ENCODE peak calls at places on chromosomes 4 and X, in five cellular contexts. W is Peyer's patch, O is GM23248, A is adrenal gland, X is right cardiac atrium. H is an unnamed sample. For H3K4me1, the result is how much of the 10 kb centered on the place peaks cover.

GRCh38 chrX:117538441-117539418 is 577.9 kb downstream of the KLHL13 start:
- DNase-seq in W (no peak), O (no peak), A (no peak), X (no peak), H (no peak)

GRCh38 chrX:42714981-42715688 is 62.8 kb downstream of the PPP1R2C start:
- DNase-seq in W (peak), O (no peak), A (peak), X (peak), H (peak)

GRCh38 chr4:5572751-5573150 is 135.6 kb downstream of the EVC2 start:
- DNase-seq in W (no peak), O (no peak), A (no peak), X (no peak), H (no peak)

GRCh38 chr4:89055157-89056080 is 1.6 kb downstream of the FAM13A start:
- DNase-seq in W (no peak), O (peak), A (no peak), X (no peak), H (no peak)

GRCh38 chr4:101621120-101621519 is 169.4 kb upstream of the BANK1 start:
- DNase-seq in W (no peak), O (peak), A (no peak), X (no peak), H (no peak)

GRCh38 chr4:3168029-3168428 is 80.9 kb upstream of the MSANTD1 start:
- DNase-seq in W (no peak), O (peak), A (no peak), X (no peak), H (no peak)

GRCh38 chrX:30887721-30888120 is 1.3 kb downstream of the TAB3 start:
- DNase-seq in W (no peak), O (no peak), A (no peak), X (no peak), H (no peak)

GRCh38 chrX:130253916-130254315 is 14.8 kb downstream of the ZNF280C start:
- DNase-seq in W (no peak), O (no peak), A (no peak), X (no peak), H (no peak)

GRCh38 chr4:80071643-80072606 is 1.1 kb downstream of the ANTXR2 start:
- DNase-seq in W (peak), O (peak), A (peak), X (peak), H (peak)

GRCh38 chrX:129769467-129770154 is 10.1 kb upstream of the SASH3 start:
- DNase-seq in W (no peak), O (no peak), A (no peak), X (no peak), H (no peak)

GRCh38 chr4:54660591-54660990 is 2.8 kb downstream of the KIT start:
- DNase-seq in W (no peak), O (peak), A (no peak), X (no peak), H (no peak)

GRCh38 chr4:85595796-85596559 is 121.0 kb downstream of the ARHGAP24 start:
- DNase-seq in W (no peak), O (no peak), A (no peak), X (no peak), H (no peak)

GRCh38 chrX:14228611-14229010 is 198.9 kb upstream of the GEMIN8 start:
- DNase-seq in W (no peak), O (peak), A (no peak), X (no peak), H (no peak)

GRCh38 chrX:101450951-101451350 is 34.3 kb upstream of the ARMCX4 start:
- DNase-seq in W (no peak), O (peak), A (no peak), X (peak), H (peak)

GRCh38 chr4:125483278-125483677 is 168.5 kb downstream of the FAT4 start:
- DNase-seq in W (no peak), O (no peak), A (no peak), X (no peak), H (no peak)

GRCh38 chr4:77175201-77175610 is 18.2 kb downstream of the CCNG2 start:
- DNase-seq in W (no peak), O (no peak), A (no peak), X (no peak), H (no peak)

GRCh38 chr4:4852591-4853362 is 6.7 kb upstream of the MSX1 start:
- DNase-seq in W (peak), O (peak), A (no peak), X (no peak), H (peak)

GRCh38 chrX:151988706-151989299 is 14.3 kb upstream of the GABRE start:
- DNase-seq in W (no peak), O (no peak), A (no peak), X (no peak), H (no peak)

GRCh38 chr4:183249854-183250253 is 70.2 kb downstream of the CLDN22 start:
- DNase-seq in W (no peak), O (peak), A (no peak), X (no peak), H (no peak)

GRCh38 chrX:108453841-108454240 is 14.2 kb downstream of the COL4A5 start:
- DNase-seq in W (no peak), O (no peak), A (no peak), X (no peak), H (no peak)

DNA sequence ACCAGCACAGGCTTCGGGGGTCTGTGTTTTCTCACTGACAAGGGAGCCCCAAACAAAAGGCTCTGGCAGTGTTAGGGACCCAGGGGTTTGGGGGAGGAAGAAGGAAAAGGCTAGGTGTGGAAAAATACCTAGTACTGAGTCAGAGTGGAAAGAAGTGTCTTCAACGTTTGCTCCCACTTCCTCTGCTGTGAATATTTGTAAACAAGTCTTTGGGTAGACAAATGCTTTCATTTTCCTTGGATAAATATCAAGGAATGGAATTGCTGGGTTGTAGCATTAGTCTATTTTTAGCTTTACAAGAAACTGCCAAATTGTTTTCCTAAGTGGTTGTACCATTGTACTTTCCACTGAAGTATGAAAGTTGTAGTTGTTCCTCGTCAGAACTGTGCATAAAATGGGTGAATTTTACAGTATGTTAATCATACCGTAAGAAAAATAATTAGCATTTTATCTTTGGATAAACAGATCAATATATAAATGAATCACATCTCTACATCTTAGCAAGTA is 17.4 kb downstream of the COL4A5 start:
- DNase-seq in W (no peak), O (no peak), A (no peak), X (no peak), H (no peak)
- H3K4me1 ChIP-seq in W (under half), O (under half), A (under half), X (under half), H (under half)

GRCh38 chrX:47248576-47248975 is 15.8 kb downstream of the USP11 start:
- DNase-seq in W (no peak), O (no peak), A (no peak), X (no peak), H (no peak)
- H3K4me3 ChIP-seq in W (no peak), O (no peak), A (no peak), X (no peak), H (no peak)

GRCh38 chr4:152556283-152556682 is 20.4 kb upstream of the FBXW7 start:
- DNase-seq in W (no peak), O (no peak), A (no peak), X (no peak), H (no peak)

GRCh38 chr4:152564336-152564735 is 28.4 kb upstream of the FBXW7 start:
- DNase-seq in W (no peak), O (no peak), A (no peak), X (no peak), H (no peak)

GRCh38 chr4:152556814-152557213 is 20.9 kb upstream of the FBXW7 start:
- DNase-seq in W (no peak), O (no peak), A (no peak), X (no peak), H (no peak)

GRCh38 chr4:152563209-152563608 is 27.3 kb upstream of the FBXW7 start:
- DNase-seq in W (no peak), O (no peak), A (no peak), X (no peak), H (no peak)

DNA sequence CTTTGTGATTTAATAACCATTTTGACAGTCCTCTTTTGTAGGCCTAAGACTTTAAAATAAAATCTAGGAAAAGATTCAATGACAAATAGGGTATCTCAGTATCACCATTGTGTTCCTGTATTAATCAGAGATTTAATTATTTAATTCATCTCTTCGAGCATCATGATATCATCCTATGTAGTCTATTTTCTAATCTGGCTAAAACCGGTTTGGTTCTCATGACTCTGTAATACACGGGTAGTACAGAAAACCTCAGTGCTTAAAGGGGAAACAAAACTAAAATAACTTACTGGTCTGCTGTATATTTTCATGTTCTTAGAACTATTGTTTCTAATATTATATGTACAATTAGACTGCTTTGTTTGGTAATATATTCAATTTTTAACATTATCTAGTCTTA is 23.7 kb upstream of the FBXW7 start:
- DNase-seq in W (no peak), O (no peak), A (no peak), X (no peak), H (no peak)
- H3K27ac ChIP-seq in W (no peak), O (no peak), A (no peak), X (no peak), H (no peak)

DNA sequence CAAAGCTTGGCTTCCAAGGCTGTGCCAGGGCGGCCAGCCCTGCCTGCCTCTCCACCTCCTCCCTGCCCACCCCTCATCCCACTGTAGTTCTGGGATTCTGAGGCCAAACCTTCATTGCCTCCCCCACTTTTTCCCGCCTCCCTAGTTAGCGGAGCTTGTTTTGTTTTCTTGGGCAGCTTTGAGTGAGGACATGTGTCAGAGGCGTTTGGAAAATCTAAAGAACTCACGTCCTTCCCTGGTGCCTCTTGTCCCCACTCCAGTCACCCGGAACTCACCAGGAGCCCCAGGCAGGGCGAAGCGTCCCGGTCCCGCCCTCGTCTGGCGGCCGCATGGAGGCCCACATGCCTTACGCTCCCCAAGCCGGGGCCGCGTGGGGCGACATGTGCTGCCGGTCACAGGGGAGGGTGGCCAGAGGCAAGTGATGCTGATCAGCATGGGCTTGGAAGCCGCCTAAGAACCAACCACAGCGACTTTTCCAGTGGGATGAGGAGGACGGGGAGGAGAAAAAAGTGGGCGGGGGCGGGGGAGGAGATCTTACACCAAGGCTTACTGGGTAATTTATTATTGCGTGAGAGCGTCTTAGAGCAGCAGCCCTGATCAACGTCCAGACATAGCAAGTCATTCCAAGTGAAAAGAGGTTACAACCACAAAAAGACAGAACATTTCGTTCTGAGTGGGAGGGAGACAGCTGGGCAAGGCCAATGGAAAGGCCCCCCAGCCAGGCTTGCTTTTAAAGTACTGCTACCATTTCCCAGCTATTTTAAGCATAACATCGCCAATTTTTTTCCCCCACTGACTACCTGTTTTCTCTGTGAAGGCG is 48.5 kb downstream of the PRPS1 start:
- DNase-seq in W (peak), O (peak), A (peak), X (peak), H (peak)
- H3K4me1 ChIP-seq in W (under half), O (under half), A (under half), X (under half), H (under half)

GRCh38 chr4:6894086-6894478 is 15.5 kb upstream of the TBC1D14 start:
- DNase-seq in W (no peak), O (no peak), A (no peak), X (no peak), H (no peak)

GRCh38 chr4:6893449-6894085 is 16.1 kb upstream of the TBC1D14 start:
- DNase-seq in W (peak), O (peak), A (no peak), X (no peak), H (no peak)

GRCh38 chr4:6891436-6892170 is 18.0 kb upstream of the TBC1D14 start:
- DNase-seq in W (no peak), O (peak), A (no peak), X (no peak), H (no peak)

GRCh38 chr4:6892909-6893202 is 16.8 kb upstream of the TBC1D14 start:
- DNase-seq in W (no peak), O (no peak), A (no peak), X (no peak), H (no peak)

DNA sequence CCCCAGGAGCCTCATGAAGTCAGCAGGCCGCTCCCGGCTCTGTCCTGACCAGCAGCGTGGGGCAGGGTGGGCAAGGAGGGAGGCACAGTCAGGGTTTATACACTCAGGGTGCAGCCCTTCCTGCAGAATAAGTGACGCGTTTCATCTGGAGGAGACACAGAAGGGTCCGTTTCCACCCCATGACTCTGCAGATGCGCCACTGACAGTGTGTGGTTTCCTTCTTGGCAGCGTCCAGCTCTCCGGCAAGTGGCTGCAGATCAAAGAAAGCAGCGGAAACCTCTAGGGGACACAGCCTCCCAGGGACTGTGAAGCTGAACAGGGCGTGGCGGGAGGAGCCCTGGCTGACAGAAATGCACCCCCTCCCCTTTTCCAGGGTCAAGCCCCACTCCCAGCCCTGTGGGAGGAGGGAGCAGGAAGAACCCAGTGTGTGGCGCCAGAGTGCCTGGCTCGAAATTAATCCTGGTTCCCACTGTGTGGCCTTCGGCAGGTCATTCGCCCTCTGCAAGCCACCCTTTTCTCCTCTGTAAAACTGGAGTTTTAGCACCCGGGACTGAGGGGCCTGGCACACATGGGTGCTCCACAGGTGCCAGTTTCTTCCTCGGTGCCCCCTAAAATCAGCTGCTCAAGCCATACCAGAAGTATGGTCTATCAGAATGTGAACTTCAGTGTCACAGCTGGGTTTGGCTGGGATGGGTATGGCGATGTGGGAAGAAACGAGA is 17.3 kb upstream of the TBC1D14 start:
- DNase-seq in W (peak), O (peak), A (peak), X (peak), H (peak)
- H3K4me3 ChIP-seq in W (no peak), O (peak), A (no peak), X (no peak), H (no peak)

DNA sequence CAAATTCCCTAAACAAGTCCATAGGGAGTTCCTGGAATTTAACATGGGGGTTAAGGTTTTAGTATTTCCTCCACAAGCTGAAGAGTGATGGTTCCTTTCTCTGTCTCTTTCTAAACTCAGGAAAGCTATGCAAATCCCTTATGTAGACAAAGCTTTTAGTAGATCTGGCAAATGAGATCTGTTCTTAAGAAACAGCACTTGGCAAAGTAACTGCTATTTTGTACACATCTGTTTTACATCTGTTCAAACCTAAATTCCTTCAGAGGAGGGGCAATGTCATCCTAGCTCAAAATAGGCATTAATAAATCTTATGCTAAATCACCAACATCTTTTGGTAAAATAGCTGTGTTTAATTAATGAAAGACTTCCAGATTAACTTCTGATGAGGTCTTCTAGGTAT is 137.8 kb upstream of the TBC1D9 start:
- DNase-seq in W (no peak), O (peak), A (no peak), X (no peak), H (no peak)
- H3K27ac ChIP-seq in W (no peak), O (no peak), A (no peak), X (no peak), H (no peak)

GRCh38 chrX:44234541-44234940 is 108.9 kb downstream of the EFHC2 start:
- DNase-seq in W (no peak), O (no peak), A (no peak), X (no peak), H (no peak)
- H3K4me1 ChIP-seq in W (under half), O (under half), A (under half), X (under half), H (under half)

DNA sequence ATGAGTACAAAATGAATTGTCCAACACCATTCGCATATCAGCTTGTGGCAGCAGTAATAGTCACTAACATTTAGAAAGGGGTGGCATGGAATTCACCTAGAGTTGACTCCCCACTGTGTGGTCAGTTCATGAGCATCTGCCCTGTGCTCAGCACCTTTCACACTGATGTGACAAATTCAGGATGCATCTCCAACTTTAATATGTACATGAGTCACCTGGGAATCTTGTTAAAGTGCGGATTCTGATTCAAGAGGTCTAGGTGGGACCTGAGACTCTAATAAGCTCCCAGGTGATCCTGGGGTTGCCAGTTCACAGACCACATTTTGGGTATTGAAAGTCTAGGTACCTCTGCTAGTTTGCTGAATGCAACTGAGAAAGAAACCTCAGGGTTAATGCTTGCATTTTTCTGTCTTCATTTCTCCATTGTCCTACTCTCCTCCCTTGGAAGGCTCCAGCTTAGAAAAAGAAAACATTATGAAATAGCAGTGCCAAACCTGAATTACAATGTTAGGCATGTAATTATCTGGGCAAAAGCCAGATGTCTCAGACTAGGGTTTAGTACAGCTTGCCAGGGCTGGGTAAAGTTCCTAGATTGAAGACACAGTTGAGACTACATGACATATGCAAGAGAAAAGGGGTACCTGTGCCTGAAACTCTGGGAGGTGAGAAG is 32.7 kb downstream of the TMSB4X start:
- DNase-seq in W (no peak), O (peak), A (no peak), X (no peak), H (no peak)
- H3K4me3 ChIP-seq in W (no peak), O (no peak), A (no peak), X (no peak), H (no peak)

GRCh38 chrX:97402333-97402732 is 518.6 kb downstream of the RPA4 start:
- DNase-seq in W (no peak), O (no peak), A (no peak), X (no peak), H (no peak)

GRCh38 chrX:97400492-97400891 is 516.8 kb downstream of the RPA4 start:
- DNase-seq in W (no peak), O (no peak), A (no peak), X (no peak), H (no peak)

GRCh38 chrX:97401154-97401553 is 517.4 kb downstream of the RPA4 start:
- DNase-seq in W (no peak), O (no peak), A (no peak), X (no peak), H (no peak)

GRCh38 chrX:97402903-97403302 is 519.2 kb downstream of the RPA4 start:
- DNase-seq in W (no peak), O (no peak), A (no peak), X (no peak), H (no peak)

DNA sequence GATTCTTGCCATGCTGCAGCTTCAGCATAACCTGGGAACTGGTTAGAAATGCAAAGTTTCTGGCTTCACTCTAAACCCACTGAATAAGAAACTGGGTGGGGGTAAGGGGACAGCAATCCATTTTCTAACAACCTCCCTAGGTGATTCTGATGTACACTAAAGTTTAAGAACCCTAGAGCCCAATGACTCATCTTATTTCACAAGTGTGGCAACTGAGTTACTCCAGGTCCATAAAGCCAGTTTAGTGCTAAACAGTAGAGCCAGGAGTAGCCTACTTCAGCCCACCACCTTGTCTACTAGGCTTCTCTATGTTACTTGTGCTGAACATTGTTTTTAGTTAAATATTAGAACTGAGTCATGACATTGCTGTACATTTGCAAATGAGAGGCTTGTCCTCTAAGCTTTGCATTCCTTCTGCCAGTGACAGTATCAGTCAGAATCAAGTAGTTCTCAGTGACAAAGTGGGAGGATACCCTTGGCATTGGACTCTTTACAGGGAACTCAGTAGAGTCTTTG is 517.9 kb downstream of the RPA4 start:
- DNase-seq in W (no peak), O (peak), A (no peak), X (no peak), H (no peak)
- H3K27ac ChIP-seq in W (no peak), O (no peak), A (no peak), X (no peak), H (no peak)